ENCODE peak calls at places on chromosomes 7 and 10, in four cellular contexts. O is left ventricle myocardium inferior, P is coronary artery, Y is SK-N-SH. X is an unnamed sample.

GRCh38 chr7:133061357-133061756 is 20.5 kb downstream of the CHCHD3 start:
- DNase-seq in O (peak; percentile 16), P (no peak), Y (no peak), X (no peak)

GRCh38 chr10:112307631-112308502 is 24.7 kb downstream of the TECTB start:
- DNase-seq in O (no peak), P (peak; percentile 45), Y (peak; percentile 66), X (peak; percentile 91)

GRCh38 chr10:60747817-60748469 is 30.3 kb upstream of the CDK1 start:
- DNase-seq in O (no peak), P (no peak), Y (no peak), X (no peak)

GRCh38 chr7:141748401-141748800 is 10.2 kb downstream of the SSBP1 start:
- DNase-seq in O (no peak), P (no peak), Y (no peak), X (no peak)

GRCh38 chr7:101816499-101817030 is 861 bp upstream of the CUX1 start:
- DNase-seq in O (peak; percentile 51), P (no peak), Y (peak; percentile 89), X (peak; percentile 96)

GRCh38 chr7:42170724-42171123 is 66.3 kb downstream of the GLI3 start:
- DNase-seq in O (no peak), P (no peak), Y (no peak), X (peak; percentile 74)

GRCh38 chr7:33487998-33488682 is 358.8 kb downstream of the BBS9 start:
- DNase-seq in O (no peak), P (no peak), Y (no peak), X (no peak)

GRCh38 chr10:47406870-47407648 is 23.0 kb upstream of the ZNF488 start:
- DNase-seq in O (no peak), P (no peak), Y (no peak), X (no peak)

GRCh38 chr10:30455816-30456215 is 21.8 kb downstream of the MAP3K8 start:
- DNase-seq in O (peak; percentile 21), P (no peak), Y (no peak), X (peak; percentile 8)

GRCh38 chr10:101062231-101063161 is 707 bp downstream of the KAZALD1 start:
- DNase-seq in O (peak; percentile 60), P (no peak), Y (peak; percentile 59), X (peak; percentile 92)

GRCh38 chr7:119572132-119572531 is 700.8 kb upstream of the KCND2 start:
- DNase-seq in O (no peak), P (no peak), Y (no peak), X (no peak)

GRCh38 chr10:78316451-78316931 is 282.8 kb downstream of the RPS24 start:
- DNase-seq in O (no peak), P (peak; percentile 53), Y (no peak), X (no peak)

GRCh38 chr10:104337985-104338735 is at the start of gene ITPRIP:
- DNase-seq in O (peak; percentile 74), P (peak; percentile 94), Y (peak; percentile 86), X (peak; percentile 91)
- H3K27ac ChIP-seq in O (peak within 1 kb of the TSS; percentile 99), P (peak within 1 kb of the TSS; percentile 100), Y (peak within 1 kb of the TSS; percentile 98), X (peak within 1 kb of the TSS; percentile 98)

DNA sequence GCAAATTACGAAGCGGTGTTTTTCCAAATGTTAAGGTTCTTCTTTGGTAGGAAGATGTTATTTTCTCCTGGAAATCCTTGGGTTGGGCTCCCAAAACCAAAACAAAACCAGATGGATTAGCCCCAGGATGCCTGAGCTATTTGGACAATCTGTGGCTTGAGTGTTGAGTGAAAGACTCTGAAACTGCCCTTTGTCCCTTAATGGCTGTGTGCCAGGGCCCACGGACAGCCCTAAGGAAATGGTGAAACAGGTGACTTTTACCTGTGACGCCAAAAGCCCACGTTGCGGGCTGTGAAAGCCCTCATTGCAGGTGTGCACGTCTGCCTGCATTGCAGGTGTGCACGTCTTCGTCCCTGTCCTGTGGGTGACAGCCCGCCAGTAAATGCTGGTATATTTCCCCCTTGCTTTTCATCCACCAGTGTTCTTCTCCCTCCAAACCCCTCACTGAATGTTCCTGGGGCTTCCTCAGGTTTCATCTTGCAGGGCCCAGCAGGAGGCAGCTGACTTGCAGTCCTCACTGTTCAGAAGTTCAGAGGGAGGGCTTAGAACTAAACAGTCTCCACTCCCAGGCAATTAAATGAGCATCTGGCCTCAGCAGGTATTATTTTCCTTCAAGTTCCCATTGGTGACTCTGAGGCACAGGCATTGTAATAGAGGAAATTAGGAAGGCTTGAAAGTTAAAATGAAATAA is 10.7 kb downstream of the PFKP start:
- DNase-seq in O (no peak), P (no peak), Y (no peak), X (no peak)
- TF ChIP-seq CTCF in O (no peak), P (no peak), Y (no peak), X (no peak)

GRCh38 chr7:151491859-151492258 is 27.8 kb downstream of the RHEB start:
- DNase-seq in O (no peak), P (no peak), Y (no peak), X (peak; percentile 72)
- H3K27ac ChIP-seq in O (no peak overlapping the region), P (no peak overlapping the region), Y (no peak overlapping the region), X (peak overlapping the region; percentile 55)

GRCh38 chr7:95753440-95753839 is 18.9 kb upstream of the DYNC1I1 start:
- DNase-seq in O (no peak), P (no peak), Y (no peak), X (no peak)

GRCh38 chr7:95755277-95755934 is 16.9 kb upstream of the DYNC1I1 start:
- DNase-seq in O (no peak), P (no peak), Y (no peak), X (no peak)

DNA sequence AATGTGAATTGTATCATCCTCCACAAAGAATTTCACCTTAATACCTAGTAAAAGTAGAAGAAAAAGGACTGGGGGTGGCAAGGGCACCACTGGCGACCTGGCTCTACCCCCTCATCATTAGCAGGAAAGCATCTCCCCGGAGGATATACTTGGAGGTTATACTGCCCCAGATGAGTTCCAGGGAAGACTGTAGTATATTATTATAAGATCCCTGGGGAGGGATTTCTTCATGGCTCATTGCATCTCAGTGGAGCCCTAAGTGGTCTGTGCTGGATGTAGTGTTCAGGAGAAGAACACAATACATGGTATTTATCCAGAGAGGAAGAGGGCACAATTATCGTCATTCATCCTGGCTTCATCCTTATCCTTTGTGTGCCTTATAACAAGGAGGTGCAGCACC is 14.2 kb upstream of the DYNC1I1 start:
- DNase-seq in O (no peak), P (no peak), Y (no peak), X (no peak)
- TF ChIP-seq CTCF in O (no peak), P (no peak), Y (no peak), X (no peak)

GRCh38 chr10:130766716-130767115 is 544.8 kb downstream of the TCERG1L start:
- DNase-seq in O (no peak), P (no peak), Y (no peak), X (no peak)
- H3K27ac ChIP-seq in O (no peak overlapping the region), P (no peak overlapping the region), Y (no peak overlapping the region), X (no peak overlapping the region)

GRCh38 chr7:114939484-114940097 is 17.7 kb downstream of the MDFIC start:
- DNase-seq in O (no peak), P (no peak), Y (no peak), X (no peak)
- TF ChIP-seq CTCF in O (no peak), P (no peak), Y (peak; percentile 55), X (no peak)

GRCh38 chr10:129960493-129961273 is 3.4 kb downstream of the EBF3 start:
- DNase-seq in O (no peak), P (no peak), Y (no peak), X (peak; percentile 91)
- H3K27ac ChIP-seq in O (peak overlapping the region; percentile 93), P (peak overlapping the region; percentile 53), Y (no peak overlapping the region), X (peak overlapping the region; percentile 77)

GRCh38 chr7:149459201-149459539 is 1.7 kb downstream of the ZNF777 start:
- DNase-seq in O (no peak), P (no peak), Y (no peak), X (peak; percentile 87)

GRCh38 chr7:149459540-149460433 is 1.1 kb downstream of the ZNF777 start:
- DNase-seq in O (no peak), P (no peak), Y (peak; percentile 91), X (peak; percentile 95)

GRCh38 chr7:149458235-149458634 is 2.6 kb downstream of the ZNF777 start:
- DNase-seq in O (no peak), P (no peak), Y (no peak), X (no peak)

GRCh38 chr7:149462101-149462520 is 1.2 kb upstream of the ZNF777 start:
- DNase-seq in O (no peak), P (no peak), Y (no peak), X (no peak)

DNA sequence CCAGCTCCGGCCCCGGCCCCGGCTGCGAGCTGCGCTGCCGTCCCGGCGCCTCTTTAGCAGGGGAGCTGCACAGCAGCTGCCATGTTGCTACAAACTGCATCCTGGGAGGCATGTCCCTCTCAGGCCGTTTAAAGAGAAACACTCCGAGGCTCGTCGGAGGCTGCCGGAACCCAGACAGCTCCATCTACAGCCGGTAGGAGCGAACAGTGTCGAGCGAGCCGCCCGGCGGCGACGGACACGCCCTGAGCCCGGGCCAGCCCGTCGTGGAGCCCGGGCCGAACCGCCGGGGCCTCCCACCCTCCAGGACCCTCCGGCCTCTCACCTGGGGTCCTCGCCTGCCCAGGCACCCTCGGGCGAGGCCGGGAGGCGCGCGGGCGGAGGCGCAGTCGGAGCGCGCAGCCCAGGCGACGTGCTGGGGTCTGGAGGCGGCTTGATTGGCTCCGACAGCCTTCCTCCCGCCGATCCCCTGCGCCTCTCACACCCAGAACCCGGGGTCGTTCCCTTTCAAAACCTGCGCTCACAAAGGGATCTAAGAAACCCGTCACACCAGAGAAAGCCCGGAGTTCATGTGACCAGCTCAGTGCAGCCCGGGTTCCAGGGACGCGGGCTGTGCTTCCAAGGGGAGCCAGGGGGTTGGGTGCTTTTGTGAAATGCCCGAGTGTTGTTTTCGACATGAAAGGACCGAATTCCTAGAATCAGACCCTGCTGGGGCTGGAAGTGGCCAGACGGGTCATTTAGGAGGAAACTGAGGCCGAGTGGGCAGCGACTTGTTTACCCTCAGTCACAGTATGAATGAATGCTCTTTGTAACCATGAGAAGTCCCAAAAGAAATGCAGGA is at the start of gene ZNF777:
- DNase-seq in O (peak; percentile 85), P (peak; percentile 87), Y (peak; percentile 97), X (peak; percentile 100)
- TF ChIP-seq CTCF in O (peak; percentile 68), P (no peak), Y (peak; percentile 66), X (peak; percentile 50)